ENCODE peak calls at places on chromosomes 6 and 20, in ten cellular contexts. One of them, this sample, is unnamed.
A peak's percentile ranks its signal among the peaks of the same experiment; 100 is the strongest.

GRCh38 chr20:21583486-21584168 is 69.8 kb upstream of the NKX2-2 start:
- DNase-seq in K562: no peak
- DNase-seq in PC-3: no peak
- DNase-seq in mammary epithelial cell: no peak
- DNase-seq in fibroblast of lung: no peak
- DNase-seq in GM23248: no peak
- DNase-seq in HCT116: no peak
- DNase-seq in hepatocyte: no peak
- DNase-seq in GM23338: no peak
- DNase-seq in HepG2: no peak
- DNase-seq in this sample: no peak

GRCh38 chr6:157770946-157771345 is 52.1 kb upstream of the SNX9 start:
- DNase-seq in fibroblast of lung: peak; percentile 57
- DNase-seq in PC-3: peak; percentile 90
- DNase-seq in hepatocyte: no peak
- DNase-seq in GM23248: peak; percentile 78
- DNase-seq in HCT116: no peak
- DNase-seq in K562: no peak
- DNase-seq in HepG2: no peak
- DNase-seq in mammary epithelial cell: peak; percentile 88
- DNase-seq in GM23338: no peak
- DNase-seq in this sample: no peak

GRCh38 chr6:137218473-137218916 is 690 bp downstream of the IFNGR1 start:
- DNase-seq in HCT116: no peak
- DNase-seq in HepG2: peak; percentile 36
- DNase-seq in GM23338: peak; percentile 24
- DNase-seq in PC-3: peak; percentile 60
- DNase-seq in K562: peak; percentile 39
- DNase-seq in fibroblast of lung: peak; percentile 68
- DNase-seq in hepatocyte: peak; percentile 56
- DNase-seq in GM23248: peak; percentile 90
- DNase-seq in mammary epithelial cell: peak; percentile 78
- DNase-seq in this sample: peak; percentile 18

GRCh38 chr6:169854083-169854725 is 102.8 kb downstream of the ERMARD start:
- DNase-seq in HCT116: no peak
- DNase-seq in mammary epithelial cell: no peak
- DNase-seq in GM23338: no peak
- DNase-seq in HepG2: no peak
- DNase-seq in GM23248: no peak
- DNase-seq in K562: no peak
- DNase-seq in PC-3: no peak
- DNase-seq in hepatocyte: no peak
- DNase-seq in fibroblast of lung: no peak
- DNase-seq in this sample: no peak

GRCh38 chr6:14661188-14661587 is 543.6 kb downstream of the CD83 start:
- DNase-seq in GM23248: no peak
- DNase-seq in GM23338: no peak
- DNase-seq in HCT116: no peak
- DNase-seq in mammary epithelial cell: peak; percentile 25
- DNase-seq in hepatocyte: peak; percentile 46
- DNase-seq in PC-3: no peak
- DNase-seq in HepG2: no peak
- DNase-seq in fibroblast of lung: no peak
- DNase-seq in K562: no peak
- DNase-seq in this sample: no peak

GRCh38 chr20:59629141-59630045 is 25.1 kb downstream of the PHACTR3 start:
- DNase-seq in GM23338: no peak
- DNase-seq in fibroblast of lung: no peak
- DNase-seq in HCT116: no peak
- DNase-seq in hepatocyte: no peak
- DNase-seq in HepG2: no peak
- DNase-seq in mammary epithelial cell: no peak
- DNase-seq in PC-3: no peak
- DNase-seq in GM23248: no peak
- DNase-seq in K562: no peak
- DNase-seq in this sample: no peak

GRCh38 chr6:117783280-117783679 is 108.0 kb downstream of the NUS1 start:
- DNase-seq in hepatocyte: no peak
- DNase-seq in K562: no peak
- DNase-seq in HCT116: no peak
- DNase-seq in PC-3: no peak
- DNase-seq in HepG2: no peak
- DNase-seq in GM23338: no peak
- DNase-seq in mammary epithelial cell: no peak
- DNase-seq in GM23248: no peak
- DNase-seq in fibroblast of lung: no peak
- DNase-seq in this sample: peak; percentile 88

GRCh38 chr6:91167846-91168245 is 581.0 kb upstream of the MAP3K7 start:
- DNase-seq in GM23248: no peak
- DNase-seq in HCT116: no peak
- DNase-seq in GM23338: no peak
- DNase-seq in mammary epithelial cell: no peak
- DNase-seq in HepG2: peak; percentile 3
- DNase-seq in K562: no peak
- DNase-seq in fibroblast of lung: no peak
- DNase-seq in hepatocyte: peak; percentile 6
- DNase-seq in PC-3: no peak
- DNase-seq in this sample: no peak

GRCh38 chr20:19602660-19603389 is 155.2 kb upstream of the RIN2 start:
- DNase-seq in mammary epithelial cell: no peak
- DNase-seq in GM23338: no peak
- DNase-seq in HCT116: no peak
- DNase-seq in HepG2: no peak
- DNase-seq in fibroblast of lung: no peak
- DNase-seq in hepatocyte: no peak
- DNase-seq in PC-3: no peak
- DNase-seq in GM23248: no peak
- DNase-seq in K562: no peak
- DNase-seq in this sample: no peak

GRCh38 chr20:36093025-36093803 is 61.3 kb upstream of the EPB41L1 start:
- DNase-seq in HepG2: no peak
- DNase-seq in GM23248: peak; percentile 64
- DNase-seq in hepatocyte: peak; percentile 72
- DNase-seq in GM23338: no peak
- DNase-seq in PC-3: peak; percentile 52
- DNase-seq in HCT116: no peak
- DNase-seq in K562: peak; percentile 60
- DNase-seq in fibroblast of lung: peak; percentile 55
- DNase-seq in mammary epithelial cell: peak; percentile 44
- DNase-seq in this sample: peak; percentile 41
- TF ChIP-seq EZH2 in HepG2: peak; percentile 100
- TF ChIP-seq EZH2 in GM23248: no peak
- TF ChIP-seq EZH2 in hepatocyte: no peak
- TF ChIP-seq EZH2 in GM23338: peak; percentile 45
- TF ChIP-seq EZH2 in PC-3: no peak
- TF ChIP-seq EZH2 in HCT116: no peak
- TF ChIP-seq EZH2 in K562: no peak
- TF ChIP-seq EZH2 in fibroblast of lung: peak; percentile 96
- TF ChIP-seq EZH2 in mammary epithelial cell: no peak
- TF ChIP-seq EZH2 in this sample: peak; percentile 32

GRCh38 chr6:140486468-140487361 is 1112.3 kb upstream of the CITED2 start:
- DNase-seq in hepatocyte: no peak
- DNase-seq in K562: no peak
- DNase-seq in GM23338: no peak
- DNase-seq in PC-3: no peak
- DNase-seq in HCT116: no peak
- DNase-seq in fibroblast of lung: peak; percentile 72
- DNase-seq in HepG2: no peak
- DNase-seq in GM23248: peak; percentile 51
- DNase-seq in mammary epithelial cell: no peak
- DNase-seq in this sample: no peak
- H3K79me2 ChIP-seq in hepatocyte: no peaks in the 10 kb centered on the region
- H3K79me2 ChIP-seq in K562: no peaks in the 10 kb centered on the region
- H3K79me2 ChIP-seq in GM23338: no peaks in the 10 kb centered on the region
- H3K79me2 ChIP-seq in PC-3: no peaks in the 10 kb centered on the region
- H3K79me2 ChIP-seq in HCT116: no peaks in the 10 kb centered on the region
- H3K79me2 ChIP-seq in fibroblast of lung: no peaks in the 10 kb centered on the region
- H3K79me2 ChIP-seq in HepG2: no peaks in the 10 kb centered on the region
- H3K79me2 ChIP-seq in GM23248: no peaks in the 10 kb centered on the region
- H3K79me2 ChIP-seq in mammary epithelial cell: no peaks in the 10 kb centered on the region
- H3K79me2 ChIP-seq in this sample: no peaks in the 10 kb centered on the region

GRCh38 chr6:32876603-32877002 is 22.6 kb downstream of the PSMB9 start:
- DNase-seq in HCT116: no peak
- DNase-seq in HepG2: no peak
- DNase-seq in GM23338: no peak
- DNase-seq in hepatocyte: no peak
- DNase-seq in mammary epithelial cell: no peak
- DNase-seq in fibroblast of lung: no peak
- DNase-seq in GM23248: no peak
- DNase-seq in K562: no peak
- DNase-seq in PC-3: no peak
- DNase-seq in this sample: no peak

GRCh38 chr6:32882879-32883250 is 28.9 kb downstream of the PSMB9 start:
- DNase-seq in K562: no peak
- DNase-seq in HCT116: no peak
- DNase-seq in GM23338: no peak
- DNase-seq in fibroblast of lung: peak; percentile 59
- DNase-seq in GM23248: peak; percentile 92
- DNase-seq in PC-3: peak; percentile 53
- DNase-seq in hepatocyte: no peak
- DNase-seq in HepG2: no peak
- DNase-seq in mammary epithelial cell: peak; percentile 86
- DNase-seq in this sample: no peak

GRCh38 chr6:32883789-32884188 is 29.8 kb downstream of the PSMB9 start:
- DNase-seq in HepG2: no peak
- DNase-seq in GM23338: peak; percentile 17
- DNase-seq in K562: no peak
- DNase-seq in PC-3: no peak
- DNase-seq in GM23248: peak; percentile 78
- DNase-seq in fibroblast of lung: peak; percentile 16
- DNase-seq in mammary epithelial cell: peak; percentile 40
- DNase-seq in HCT116: no peak
- DNase-seq in hepatocyte: peak; percentile 45
- DNase-seq in this sample: peak; percentile 40

GRCh38 chr6:32879691-32880090 is 25.7 kb downstream of the PSMB9 start:
- DNase-seq in GM23338: peak; percentile 15
- DNase-seq in hepatocyte: no peak
- DNase-seq in GM23248: no peak
- DNase-seq in HepG2: no peak
- DNase-seq in HCT116: no peak
- DNase-seq in K562: no peak
- DNase-seq in mammary epithelial cell: no peak
- DNase-seq in fibroblast of lung: no peak
- DNase-seq in PC-3: no peak
- DNase-seq in this sample: no peak
- TF ChIP-seq EZH2 in GM23338: no peak
- TF ChIP-seq EZH2 in hepatocyte: no peak
- TF ChIP-seq EZH2 in GM23248: no peak
- TF ChIP-seq EZH2 in HepG2: no peak
- TF ChIP-seq EZH2 in HCT116: no peak
- TF ChIP-seq EZH2 in K562: peak; percentile 24
- TF ChIP-seq EZH2 in mammary epithelial cell: no peak
- TF ChIP-seq EZH2 in fibroblast of lung: peak; percentile 50
- TF ChIP-seq EZH2 in PC-3: no peak
- TF ChIP-seq EZH2 in this sample: no peak

GRCh38 chr6:75776461-75776860 is 27.4 kb downstream of the MYO6 start:
- DNase-seq in fibroblast of lung: no peak
- DNase-seq in HCT116: no peak
- DNase-seq in HepG2: no peak
- DNase-seq in PC-3: no peak
- DNase-seq in GM23338: no peak
- DNase-seq in mammary epithelial cell: no peak
- DNase-seq in hepatocyte: no peak
- DNase-seq in GM23248: no peak
- DNase-seq in K562: no peak
- DNase-seq in this sample: no peak

GRCh38 chr6:75775219-75775618 is 26.2 kb downstream of the MYO6 start:
- DNase-seq in PC-3: no peak
- DNase-seq in K562: no peak
- DNase-seq in hepatocyte: peak; percentile 32
- DNase-seq in fibroblast of lung: peak; percentile 20
- DNase-seq in mammary epithelial cell: no peak
- DNase-seq in GM23248: no peak
- DNase-seq in GM23338: no peak
- DNase-seq in HepG2: no peak
- DNase-seq in HCT116: no peak
- DNase-seq in this sample: no peak

DNA sequence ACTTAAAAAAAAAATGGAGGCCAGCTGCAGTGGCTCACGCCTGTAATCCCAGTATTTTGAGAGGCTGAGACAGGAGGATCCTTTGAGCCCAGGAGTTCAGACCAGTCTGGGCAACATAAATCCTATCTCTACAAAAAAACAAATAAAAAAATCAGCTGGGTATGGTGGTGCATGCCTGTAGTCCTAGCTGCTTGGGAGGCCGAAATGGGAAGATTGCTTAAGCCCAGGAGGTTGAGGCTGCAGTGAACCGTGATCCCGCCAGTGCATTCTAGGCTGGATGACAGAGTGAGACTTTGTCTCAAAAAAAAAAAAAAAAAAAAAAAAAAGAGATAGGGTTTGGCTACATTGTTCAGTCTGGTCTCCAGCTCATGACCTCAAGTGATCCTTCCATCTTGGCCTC is 29.7 kb downstream of the MYO6 start:
- DNase-seq in mammary epithelial cell: no peak
- DNase-seq in PC-3: no peak
- DNase-seq in GM23338: no peak
- DNase-seq in hepatocyte: no peak
- DNase-seq in HCT116: no peak
- DNase-seq in K562: no peak
- DNase-seq in fibroblast of lung: no peak
- DNase-seq in GM23248: no peak
- DNase-seq in HepG2: no peak
- DNase-seq in this sample: no peak
- H3K79me2 ChIP-seq in mammary epithelial cell: peaks cover 59% of the 10 kb centered on the region
- H3K79me2 ChIP-seq in PC-3: peaks cover 11% of the 10 kb centered on the region
- H3K79me2 ChIP-seq in GM23338: no peaks in the 10 kb centered on the region
- H3K79me2 ChIP-seq in hepatocyte: peaks cover 93% of the 10 kb centered on the region
- H3K79me2 ChIP-seq in HCT116: peaks cover 52% of the 10 kb centered on the region
- H3K79me2 ChIP-seq in K562: no peaks in the 10 kb centered on the region
- H3K79me2 ChIP-seq in fibroblast of lung: no peaks in the 10 kb centered on the region
- H3K79me2 ChIP-seq in GM23248: peaks cover 43% of the 10 kb centered on the region
- H3K79me2 ChIP-seq in HepG2: no peaks in the 10 kb centered on the region
- H3K79me2 ChIP-seq in this sample: peaks cover 4% of the 10 kb centered on the region

DNA sequence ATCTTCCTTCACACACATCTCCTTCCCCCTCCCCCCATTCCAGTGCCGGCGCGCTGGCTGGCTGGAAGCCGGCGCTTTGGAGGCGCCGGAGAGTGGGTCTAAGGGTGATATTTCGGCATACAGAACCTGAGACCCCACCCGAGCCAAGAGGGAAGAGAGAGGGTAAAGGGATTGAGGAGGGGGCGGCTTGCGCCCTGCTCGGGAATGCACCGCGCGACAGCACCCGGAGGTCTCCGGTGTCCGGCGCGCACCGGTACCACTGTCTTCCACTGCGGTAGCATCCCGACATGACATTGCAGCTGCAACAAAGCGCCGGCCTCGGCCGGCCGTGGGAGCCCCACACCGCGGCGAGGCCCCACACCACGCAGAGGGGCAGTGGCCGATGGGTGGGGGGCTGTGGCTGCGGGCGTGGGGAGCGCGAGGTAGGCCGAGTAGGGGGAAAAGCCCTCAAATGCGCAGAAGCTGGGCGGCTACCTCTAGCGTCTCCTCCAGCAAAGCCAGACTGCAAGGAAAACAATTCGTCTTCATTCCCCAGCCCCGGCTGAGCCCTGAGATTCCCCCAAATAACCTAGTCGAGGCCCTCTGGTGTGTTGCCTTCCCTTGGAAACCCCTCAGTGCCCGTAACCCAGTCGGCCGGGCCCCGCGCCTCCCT is 905 bp downstream of the TNFRSF21 start:
- DNase-seq in GM23338: peak; percentile 43
- DNase-seq in mammary epithelial cell: peak; percentile 40
- DNase-seq in GM23248: peak; percentile 53
- DNase-seq in K562: peak; percentile 29
- DNase-seq in PC-3: peak; percentile 23
- DNase-seq in HepG2: no peak
- DNase-seq in hepatocyte: peak; percentile 44
- DNase-seq in HCT116: no peak
- DNase-seq in fibroblast of lung: peak; percentile 50
- DNase-seq in this sample: peak; percentile 70
- TF ChIP-seq EZH2 in GM23338: no peak
- TF ChIP-seq EZH2 in mammary epithelial cell: no peak
- TF ChIP-seq EZH2 in GM23248: no peak
- TF ChIP-seq EZH2 in K562: no peak
- TF ChIP-seq EZH2 in PC-3: no peak
- TF ChIP-seq EZH2 in HepG2: no peak
- TF ChIP-seq EZH2 in hepatocyte: no peak
- TF ChIP-seq EZH2 in HCT116: no peak
- TF ChIP-seq EZH2 in fibroblast of lung: no peak
- TF ChIP-seq EZH2 in this sample: no peak

This sample was measured in neural progenitor cell.